ENCODE peak calls at places on chromosomes 11 and 22, in eight cellular contexts. Q, U, F, V, Z, A, D and L are unnamed samples.

GRCh38 chr11:110908401-110909106 is 196.3 kb upstream of the ARHGAP20 start:
- DNase-seq in Q (peak; percentile 8), U (no peak), F (no peak), V (peak; percentile 63), Z (no peak), A (peak; percentile 83), D (no peak), L (no peak)

GRCh38 chr11:66950113-66950535 is 8.1 kb downstream of the PC start:
- DNase-seq in Q (peak; percentile 69), U (no peak), F (no peak), V (no peak), Z (peak; percentile 35), A (peak; percentile 91), D (no peak), L (no peak)

GRCh38 chr22:46027219-46028068 is 50.5 kb upstream of the WNT7B start:
- DNase-seq in Q (peak; percentile 18), U (no peak), F (no peak), V (no peak), Z (peak; percentile 59), A (no peak), D (peak; percentile 27), L (no peak)

GRCh38 chr11:38046571-38047135 is 1448.6 kb upstream of the RAG2 start:
- DNase-seq in Q (no peak), U (no peak), F (no peak), V (no peak), Z (peak; percentile 6), A (no peak), D (no peak), L (no peak)

GRCh38 chr11:104183572-104183971 is 19.6 kb upstream of the PDGFD start:
- DNase-seq in Q (no peak), U (no peak), F (no peak), V (no peak), Z (no peak), A (no peak), D (no peak), L (no peak)

GRCh38 chr11:103867481-103867880 is 169.0 kb upstream of the DDI1 start:
- DNase-seq in Q (no peak), U (no peak), F (no peak), V (no peak), Z (no peak), A (no peak), D (no peak), L (no peak)

GRCh38 chr11:106457727-106458126 is 380.3 kb downstream of the AASDHPPT start:
- DNase-seq in Q (no peak), U (no peak), F (no peak), V (peak; percentile 22), Z (no peak), A (peak; percentile 73), D (no peak), L (no peak)

GRCh38 chr11:15074206-15075161 is 1.1 kb downstream of the CALCB start:
- DNase-seq in Q (peak; percentile 95), U (peak; percentile 88), F (peak; percentile 57), V (peak; percentile 41), Z (peak; percentile 93), A (peak; percentile 75), D (peak; percentile 79), L (peak; percentile 40)

GRCh38 chr11:41716862-41717261 is 257.4 kb upstream of the LRRC4C start:
- DNase-seq in Q (no peak), U (no peak), F (no peak), V (no peak), Z (no peak), A (no peak), D (no peak), L (no peak)

GRCh38 chr11:82315093-82315492 is 418.6 kb downstream of the FAM181B start:
- DNase-seq in Q (peak; percentile 29), U (no peak), F (no peak), V (no peak), Z (peak; percentile 81), A (no peak), D (no peak), L (no peak)

GRCh38 chr11:128516467-128516778 is 70.9 kb downstream of the ETS1 start:
- DNase-seq in Q (no peak), U (no peak), F (no peak), V (no peak), Z (no peak), A (no peak), D (no peak), L (no peak)

GRCh38 chr11:111730871-111731591 is 35.2 kb downstream of the PPP2R1B start:
- DNase-seq in Q (no peak), U (no peak), F (no peak), V (no peak), Z (no peak), A (peak; percentile 90), D (no peak), L (no peak)

GRCh38 chr11:14420223-14420622 is 61.2 kb upstream of the RRAS2 start:
- DNase-seq in Q (no peak), U (no peak), F (no peak), V (no peak), Z (peak; percentile 33), A (no peak), D (no peak), L (no peak)

GRCh38 chr11:6531267-6531752 is 34.2 kb downstream of the DNHD1 start:
- DNase-seq in Q (peak; percentile 26), U (peak; percentile 7), F (peak; percentile 64), V (peak; percentile 26), Z (peak; percentile 68), A (peak; percentile 41), D (no peak), L (no peak)

GRCh38 chr11:68974421-68975194 is 6.2 kb downstream of the MRGPRD start:
- DNase-seq in Q (peak; percentile 51), U (no peak), F (no peak), V (no peak), Z (peak; percentile 68), A (peak; percentile 12), D (peak; percentile 40), L (peak; percentile 26)

GRCh38 chr11:44766112-44766971 is 39.6 kb downstream of the TSPAN18 start:
- DNase-seq in Q (no peak), U (no peak), F (no peak), V (no peak), Z (peak; percentile 46), A (peak; percentile 95), D (no peak), L (no peak)

GRCh38 chr11:74354036-74354435 is 42.6 kb upstream of the P4HA3 start:
- DNase-seq in Q (no peak), U (no peak), F (no peak), V (no peak), Z (no peak), A (peak; percentile 24), D (no peak), L (no peak)

GRCh38 chr22:49209452-49210195 is 618.0 kb downstream of the BRD1 start:
- DNase-seq in Q (no peak), U (no peak), F (no peak), V (no peak), Z (no peak), A (no peak), D (no peak), L (no peak)

GRCh38 chr11:83033367-83033766 is 38.3 kb downstream of the RAB30 start:
- DNase-seq in Q (no peak), U (no peak), F (no peak), V (peak; percentile 43), Z (no peak), A (no peak), D (peak; percentile 11), L (no peak)

GRCh38 chr11:64152841-64153691 is 12.8 kb downstream of the MACROD1 start:
- DNase-seq in Q (peak; percentile 85), U (peak; percentile 63), F (peak; percentile 92), V (peak; percentile 8), Z (peak; percentile 72), A (peak; percentile 18), D (peak; percentile 52), L (no peak)